ENCODE peak calls at places on chromosomes 11 and 22, in eight cellular contexts. One of them, this sample, is unnamed.
A peak's percentile ranks its signal among the peaks of the same experiment; 100 is the strongest.

GRCh38 chr11:65713212-65713969 is 1.3 kb downstream of the KAT5 start:
- DNase-seq in NCI-H146: no peak
- DNase-seq in Calu3: no peak
- DNase-seq in NCI-H345: no peak
- DNase-seq in NCI-H1930: no peak
- DNase-seq in ACHN: no peak
- DNase-seq in ecto neural progenitor cell: no peak
- DNase-seq in activated CD4-positive, alpha-beta T cell treated with anti-CD3 and anti-CD28 coated beads, Interleukin-2, amount 50 U/mL, for 24 hours: no peak
- DNase-seq in this sample: no peak

GRCh38 chr22:47106806-47107205 is 344.4 kb downstream of the TBC1D22A start:
- DNase-seq in NCI-H146: no peak
- DNase-seq in Calu3: no peak
- DNase-seq in NCI-H345: no peak
- DNase-seq in NCI-H1930: no peak
- DNase-seq in ACHN: no peak
- DNase-seq in ecto neural progenitor cell: no peak
- DNase-seq in activated CD4-positive, alpha-beta T cell treated with anti-CD3 and anti-CD28 coated beads, Interleukin-2, amount 50 U/mL, for 24 hours: no peak
- DNase-seq in this sample: no peak

GRCh38 chr11:12280199-12280837 is 97.1 kb upstream of the PARVA start:
- DNase-seq in NCI-H146: peak; percentile 87
- DNase-seq in Calu3: no peak
- DNase-seq in NCI-H345: peak; percentile 36
- DNase-seq in NCI-H1930: no peak
- DNase-seq in ACHN: no peak
- DNase-seq in ecto neural progenitor cell: peak; percentile 13
- DNase-seq in activated CD4-positive, alpha-beta T cell treated with anti-CD3 and anti-CD28 coated beads, Interleukin-2, amount 50 U/mL, for 24 hours: no peak
- DNase-seq in this sample: no peak

GRCh38 chr22:38724926-38725571 is 19.3 kb downstream of the GTPBP1 start:
- DNase-seq in NCI-H146: no peak
- DNase-seq in Calu3: peak; percentile 34
- DNase-seq in NCI-H345: no peak
- DNase-seq in NCI-H1930: no peak
- DNase-seq in ACHN: peak; percentile 43
- DNase-seq in ecto neural progenitor cell: no peak
- DNase-seq in activated CD4-positive, alpha-beta T cell treated with anti-CD3 and anti-CD28 coated beads, Interleukin-2, amount 50 U/mL, for 24 hours: no peak
- DNase-seq in this sample: peak; percentile 57

GRCh38 chr22:30572210-30572609 is 2.3 kb downstream of the GAL3ST1 start:
- DNase-seq in NCI-H146: no peak
- DNase-seq in Calu3: no peak
- DNase-seq in NCI-H345: no peak
- DNase-seq in NCI-H1930: no peak
- DNase-seq in ACHN: no peak
- DNase-seq in ecto neural progenitor cell: no peak
- DNase-seq in activated CD4-positive, alpha-beta T cell treated with anti-CD3 and anti-CD28 coated beads, Interleukin-2, amount 50 U/mL, for 24 hours: no peak
- DNase-seq in this sample: no peak

GRCh38 chr11:116234989-116235567 is 537.7 kb downstream of the BUD13 start:
- DNase-seq in NCI-H146: peak; percentile 98
- DNase-seq in Calu3: no peak
- DNase-seq in NCI-H345: peak; percentile 91
- DNase-seq in NCI-H1930: no peak
- DNase-seq in ACHN: no peak
- DNase-seq in ecto neural progenitor cell: no peak
- DNase-seq in activated CD4-positive, alpha-beta T cell treated with anti-CD3 and anti-CD28 coated beads, Interleukin-2, amount 50 U/mL, for 24 hours: no peak
- DNase-seq in this sample: no peak

GRCh38 chr11:94934362-94934761 is 39.0 kb downstream of the CWC15 start:
- DNase-seq in NCI-H146: no peak
- DNase-seq in Calu3: no peak
- DNase-seq in NCI-H345: no peak
- DNase-seq in NCI-H1930: no peak
- DNase-seq in ACHN: no peak
- DNase-seq in ecto neural progenitor cell: no peak
- DNase-seq in activated CD4-positive, alpha-beta T cell treated with anti-CD3 and anti-CD28 coated beads, Interleukin-2, amount 50 U/mL, for 24 hours: no peak
- DNase-seq in this sample: peak; percentile 65

GRCh38 chr11:92717240-92717639 is 252.2 kb upstream of the MTNR1B start:
- DNase-seq in NCI-H146: peak; percentile 29
- DNase-seq in Calu3: no peak
- DNase-seq in NCI-H345: peak; percentile 5
- DNase-seq in NCI-H1930: no peak
- DNase-seq in ACHN: no peak
- DNase-seq in ecto neural progenitor cell: no peak
- DNase-seq in activated CD4-positive, alpha-beta T cell treated with anti-CD3 and anti-CD28 coated beads, Interleukin-2, amount 50 U/mL, for 24 hours: no peak
- DNase-seq in this sample: no peak

GRCh38 chr11:78011301-78011700 is 11.8 kb downstream of the KCTD14 start:
- DNase-seq in NCI-H146: no peak
- DNase-seq in Calu3: no peak
- DNase-seq in NCI-H345: no peak
- DNase-seq in NCI-H1930: no peak
- DNase-seq in ACHN: no peak
- DNase-seq in ecto neural progenitor cell: no peak
- DNase-seq in activated CD4-positive, alpha-beta T cell treated with anti-CD3 and anti-CD28 coated beads, Interleukin-2, amount 50 U/mL, for 24 hours: no peak
- DNase-seq in this sample: no peak

GRCh38 chr11:69799582-69799981 is 19.6 kb downstream of the FGF3 start:
- DNase-seq in NCI-H146: no peak
- DNase-seq in Calu3: peak; percentile 24
- DNase-seq in NCI-H345: no peak
- DNase-seq in NCI-H1930: no peak
- DNase-seq in ACHN: no peak
- DNase-seq in ecto neural progenitor cell: no peak
- DNase-seq in activated CD4-positive, alpha-beta T cell treated with anti-CD3 and anti-CD28 coated beads, Interleukin-2, amount 50 U/mL, for 24 hours: no peak
- DNase-seq in this sample: peak; percentile 51

GRCh38 chr22:25702571-25703167 is 39.3 kb upstream of the MYO18B start:
- DNase-seq in NCI-H146: no peak
- DNase-seq in Calu3: no peak
- DNase-seq in NCI-H345: no peak
- DNase-seq in NCI-H1930: no peak
- DNase-seq in ACHN: no peak
- DNase-seq in ecto neural progenitor cell: no peak
- DNase-seq in activated CD4-positive, alpha-beta T cell treated with anti-CD3 and anti-CD28 coated beads, Interleukin-2, amount 50 U/mL, for 24 hours: no peak
- DNase-seq in this sample: no peak

GRCh38 chr11:118434553-118435232 is 1.6 kb upstream of the KMT2A start:
- DNase-seq in NCI-H146: peak; percentile 63
- DNase-seq in Calu3: peak; percentile 22
- DNase-seq in NCI-H345: peak; percentile 54
- DNase-seq in NCI-H1930: peak; percentile 30
- DNase-seq in ACHN: peak; percentile 57
- DNase-seq in ecto neural progenitor cell: peak; percentile 84
- DNase-seq in activated CD4-positive, alpha-beta T cell treated with anti-CD3 and anti-CD28 coated beads, Interleukin-2, amount 50 U/mL, for 24 hours: no peak
- DNase-seq in this sample: peak; percentile 50

GRCh38 chr11:128848815-128849455 is 18.2 kb downstream of the KCNJ1 start:
- DNase-seq in NCI-H146: peak; percentile 18
- DNase-seq in Calu3: peak; percentile 56
- DNase-seq in NCI-H345: peak; percentile 59
- DNase-seq in NCI-H1930: no peak
- DNase-seq in ACHN: peak; percentile 30
- DNase-seq in ecto neural progenitor cell: peak; percentile 86
- DNase-seq in activated CD4-positive, alpha-beta T cell treated with anti-CD3 and anti-CD28 coated beads, Interleukin-2, amount 50 U/mL, for 24 hours: no peak
- DNase-seq in this sample: peak; percentile 42

GRCh38 chr11:110156503-110156902 is 63.3 kb downstream of the ZC3H12C start:
- DNase-seq in NCI-H146: no peak
- DNase-seq in Calu3: no peak
- DNase-seq in NCI-H345: no peak
- DNase-seq in NCI-H1930: no peak
- DNase-seq in ACHN: no peak
- DNase-seq in ecto neural progenitor cell: no peak
- DNase-seq in activated CD4-positive, alpha-beta T cell treated with anti-CD3 and anti-CD28 coated beads, Interleukin-2, amount 50 U/mL, for 24 hours: no peak
- DNase-seq in this sample: no peak

GRCh38 chr11:125338886-125339811 is 156.9 kb downstream of the FEZ1 start:
- DNase-seq in NCI-H146: no peak
- DNase-seq in Calu3: no peak
- DNase-seq in NCI-H345: no peak
- DNase-seq in NCI-H1930: no peak
- DNase-seq in ACHN: no peak
- DNase-seq in ecto neural progenitor cell: no peak
- DNase-seq in activated CD4-positive, alpha-beta T cell treated with anti-CD3 and anti-CD28 coated beads, Interleukin-2, amount 50 U/mL, for 24 hours: no peak
- DNase-seq in this sample: peak; percentile 22

GRCh38 chr22:18954333-18954732 is 18.2 kb upstream of the PRODH start:
- DNase-seq in NCI-H146: peak; percentile 39
- DNase-seq in Calu3: peak; percentile 81
- DNase-seq in NCI-H345: peak; percentile 32
- DNase-seq in NCI-H1930: peak; percentile 3
- DNase-seq in ACHN: peak; percentile 49
- DNase-seq in ecto neural progenitor cell: peak; percentile 90
- DNase-seq in activated CD4-positive, alpha-beta T cell treated with anti-CD3 and anti-CD28 coated beads, Interleukin-2, amount 50 U/mL, for 24 hours: peak; percentile 41
- DNase-seq in this sample: peak; percentile 57

GRCh38 chr22:43206515-43207161 is 19.7 kb upstream of the TTLL12 start:
- DNase-seq in NCI-H146: no peak
- DNase-seq in Calu3: no peak
- DNase-seq in NCI-H345: no peak
- DNase-seq in NCI-H1930: no peak
- DNase-seq in ACHN: no peak
- DNase-seq in ecto neural progenitor cell: no peak
- DNase-seq in activated CD4-positive, alpha-beta T cell treated with anti-CD3 and anti-CD28 coated beads, Interleukin-2, amount 50 U/mL, for 24 hours: no peak
- DNase-seq in this sample: no peak

GRCh38 chr22:36369004-36369921 is 18.5 kb downstream of the MYH9 start:
- DNase-seq in NCI-H146: no peak
- DNase-seq in Calu3: no peak
- DNase-seq in NCI-H345: no peak
- DNase-seq in NCI-H1930: no peak
- DNase-seq in ACHN: no peak
- DNase-seq in ecto neural progenitor cell: no peak
- DNase-seq in activated CD4-positive, alpha-beta T cell treated with anti-CD3 and anti-CD28 coated beads, Interleukin-2, amount 50 U/mL, for 24 hours: no peak
- DNase-seq in this sample: peak; percentile 26

GRCh38 chr11:2910401-2910955 is 18.7 kb downstream of the PHLDA2 start:
- DNase-seq in NCI-H146: no peak
- DNase-seq in Calu3: no peak
- DNase-seq in NCI-H345: no peak
- DNase-seq in NCI-H1930: no peak
- DNase-seq in ACHN: no peak
- DNase-seq in ecto neural progenitor cell: no peak
- DNase-seq in activated CD4-positive, alpha-beta T cell treated with anti-CD3 and anti-CD28 coated beads, Interleukin-2, amount 50 U/mL, for 24 hours: no peak
- DNase-seq in this sample: no peak

GRCh38 chr22:41524809-41525449 is 19.3 kb downstream of the POLR3H start:
- DNase-seq in NCI-H146: no peak
- DNase-seq in Calu3: no peak
- DNase-seq in NCI-H345: no peak
- DNase-seq in NCI-H1930: no peak
- DNase-seq in ACHN: no peak
- DNase-seq in ecto neural progenitor cell: no peak
- DNase-seq in activated CD4-positive, alpha-beta T cell treated with anti-CD3 and anti-CD28 coated beads, Interleukin-2, amount 50 U/mL, for 24 hours: no peak
- DNase-seq in this sample: no peak

GRCh38 chr11:116650052-116650451 is 122.7 kb downstream of the BUD13 start:
- DNase-seq in NCI-H146: no peak
- DNase-seq in Calu3: no peak
- DNase-seq in NCI-H345: no peak
- DNase-seq in NCI-H1930: no peak
- DNase-seq in ACHN: no peak
- DNase-seq in ecto neural progenitor cell: peak; percentile 12
- DNase-seq in activated CD4-positive, alpha-beta T cell treated with anti-CD3 and anti-CD28 coated beads, Interleukin-2, amount 50 U/mL, for 24 hours: no peak
- DNase-seq in this sample: no peak

GRCh38 chr22:35842954-35843353 is 125.3 kb downstream of the APOL5 start:
- DNase-seq in NCI-H146: peak; percentile 10
- DNase-seq in Calu3: peak; percentile 66
- DNase-seq in NCI-H345: peak; percentile 20
- DNase-seq in NCI-H1930: no peak
- DNase-seq in ACHN: peak; percentile 77
- DNase-seq in ecto neural progenitor cell: peak; percentile 53
- DNase-seq in activated CD4-positive, alpha-beta T cell treated with anti-CD3 and anti-CD28 coated beads, Interleukin-2, amount 50 U/mL, for 24 hours: no peak
- DNase-seq in this sample: peak; percentile 68

GRCh38 chr11:80925291-80925690 is 1484.5 kb upstream of the TENM4 start:
- DNase-seq in NCI-H146: no peak
- DNase-seq in Calu3: no peak
- DNase-seq in NCI-H345: no peak
- DNase-seq in NCI-H1930: no peak
- DNase-seq in ACHN: no peak
- DNase-seq in ecto neural progenitor cell: no peak
- DNase-seq in activated CD4-positive, alpha-beta T cell treated with anti-CD3 and anti-CD28 coated beads, Interleukin-2, amount 50 U/mL, for 24 hours: no peak
- DNase-seq in this sample: no peak

GRCh38 chr11:38384568-38384967 is 1786.5 kb upstream of the RAG2 start:
- DNase-seq in NCI-H146: no peak
- DNase-seq in Calu3: no peak
- DNase-seq in NCI-H345: no peak
- DNase-seq in NCI-H1930: no peak
- DNase-seq in ACHN: no peak
- DNase-seq in ecto neural progenitor cell: no peak
- DNase-seq in activated CD4-positive, alpha-beta T cell treated with anti-CD3 and anti-CD28 coated beads, Interleukin-2, amount 50 U/mL, for 24 hours: no peak
- DNase-seq in this sample: no peak

GRCh38 chr22:19495562-19496323 is 16.0 kb downstream of the CDC45 start:
- DNase-seq in NCI-H146: peak; percentile 21
- DNase-seq in Calu3: no peak
- DNase-seq in NCI-H345: no peak
- DNase-seq in NCI-H1930: no peak
- DNase-seq in ACHN: peak; percentile 31
- DNase-seq in ecto neural progenitor cell: no peak
- DNase-seq in activated CD4-positive, alpha-beta T cell treated with anti-CD3 and anti-CD28 coated beads, Interleukin-2, amount 50 U/mL, for 24 hours: no peak
- DNase-seq in this sample: peak; percentile 42